ENCODE peak calls at places on chromosomes 13 and 19, in five cellular contexts. C, Y, G, O and R are unnamed samples. For H3K9me3, the result is how much of the 10 kb centered on the place peaks cover.

GRCh38 chr19:55137915-55138314 is 11.1 kb downstream of the TNNT1 start:
- DNase-seq in C (no peak), Y (no peak), G (no peak), O (no peak), R (no peak)

GRCh38 chr19:31257426-31258130 is 91.7 kb downstream of the TSHZ3 start:
- DNase-seq in C (no peak), Y (no peak), G (no peak), O (no peak), R (no peak)

GRCh38 chr19:18685597-18686164 is 2.2 kb downstream of the CRTC1 start:
- DNase-seq in C (no peak), Y (no peak), G (no peak), O (no peak), R (no peak)

GRCh38 chr19:46515879-46516350 is 20.2 kb upstream of the PNMA8B start:
- DNase-seq in C (peak), Y (no peak), G (no peak), O (peak), R (no peak)

GRCh38 chr19:3250675-3251074 is 26.2 kb downstream of the CELF5 start:
- DNase-seq in C (peak), Y (no peak), G (peak), O (no peak), R (no peak)

GRCh38 chr19:17948967-17949930 is 16.4 kb downstream of the CCDC124 start:
- DNase-seq in C (peak), Y (no peak), G (no peak), O (no peak), R (no peak)

GRCh38 chr19:35257113-35257461 is 8.3 kb downstream of the LSR start:
- DNase-seq in C (no peak), Y (no peak), G (peak), O (no peak), R (no peak)

GRCh38 chr19:15532779-15533521 is 24.6 kb downstream of the CYP4F22 start:
- DNase-seq in C (no peak), Y (no peak), G (no peak), O (no peak), R (no peak)

GRCh38 chr13:49985129-49985528 is 11.7 kb upstream of the TRIM13 start:
- DNase-seq in C (no peak), Y (peak), G (no peak), O (no peak), R (no peak)

GRCh38 chr19:343941-344624 is 513 bp downstream of the MIER2 start:
- DNase-seq in C (no peak), Y (no peak), G (no peak), O (no peak), R (peak)

GRCh38 chr19:29798783-29799182 is 13.0 kb upstream of the CCNE1 start:
- DNase-seq in C (no peak), Y (no peak), G (no peak), O (peak), R (peak)

GRCh38 chr19:10114651-10115391 is 3.3 kb downstream of the P2RY11 start:
- DNase-seq in C (no peak), Y (no peak), G (no peak), O (no peak), R (peak)

GRCh38 chr13:71118779-71119364 is 748.1 kb downstream of the DACH1 start:
- DNase-seq in C (no peak), Y (no peak), G (no peak), O (no peak), R (no peak)

GRCh38 chr13:46909037-46909436 is 12.2 kb upstream of the HTR2A start:
- DNase-seq in C (no peak), Y (no peak), G (no peak), O (peak), R (no peak)

GRCh38 chr19:48501961-48502719 is 9.5 kb downstream of the LMTK3 start:
- DNase-seq in C (peak), Y (peak), G (peak), O (no peak), R (no peak)

GRCh38 chr13:44758595-44759221 is 182.6 kb upstream of the TSC22D1 start:
- DNase-seq in C (no peak), Y (no peak), G (no peak), O (peak), R (no peak)

GRCh38 chr13:59203855-59204254 is 959.9 kb downstream of the DIAPH3 start:
- DNase-seq in C (no peak), Y (no peak), G (no peak), O (no peak), R (no peak)

GRCh38 chr13:76016799-76017198 is 380.7 kb downstream of the LMO7 start:
- DNase-seq in C (no peak), Y (no peak), G (no peak), O (no peak), R (no peak)

GRCh38 chr13:97889803-97890202 is 63.7 kb upstream of the IPO5 start:
- DNase-seq in C (no peak), Y (no peak), G (no peak), O (peak), R (no peak)

GRCh38 chr13:71303144-71303543 is 563.9 kb downstream of the DACH1 start:
- DNase-seq in C (no peak), Y (no peak), G (no peak), O (no peak), R (no peak)

GRCh38 chr19:37251308-37252229 is 33.6 kb downstream of the ZNF383 start:
- DNase-seq in C (no peak), Y (peak), G (peak), O (peak), R (peak)

GRCh38 chr19:16521715-16522289 is 20.4 kb downstream of the CHERP start:
- DNase-seq in C (no peak), Y (no peak), G (no peak), O (no peak), R (no peak)

GRCh38 chr13:79997244-79997643 is 343.7 kb downstream of the SPRY2 start:
- DNase-seq in C (no peak), Y (no peak), G (no peak), O (no peak), R (no peak)

GRCh38 chr19:50777830-50778303 is 7.6 kb downstream of the GPR32 start:
- DNase-seq in C (no peak), Y (no peak), G (no peak), O (no peak), R (no peak)

GRCh38 chr19:40974633-40975037 is 16.4 kb upstream of the CYP2B6 start:
- DNase-seq in C (peak), Y (peak), G (peak), O (peak), R (peak)

GRCh38 chr13:75226092-75226491 is 255.9 kb downstream of the TBC1D4 start:
- DNase-seq in C (no peak), Y (no peak), G (no peak), O (peak), R (no peak)

GRCh38 chr19:14091885-14092462 is 1.4 kb upstream of the SAMD1 start:
- DNase-seq in C (no peak), Y (no peak), G (peak), O (no peak), R (no peak)

GRCh38 chr13:109938255-109938936 is 152.0 kb upstream of the IRS2 start:
- DNase-seq in C (no peak), Y (no peak), G (no peak), O (peak), R (no peak)

GRCh38 chr13:27375686-27376326 is 48.6 kb upstream of the GTF3A start:
- DNase-seq in C (peak), Y (peak), G (peak), O (peak), R (peak)

GRCh38 chr19:18197306-18197705 is 4.3 kb downstream of the MPV17L2 start:
- DNase-seq in C (no peak), Y (no peak), G (no peak), O (no peak), R (no peak)

GRCh38 chr19:1266116-1266817 is 2.9 kb upstream of the CIRBP start:
- DNase-seq in C (peak), Y (peak), G (peak), O (peak), R (peak)

GRCh38 chr13:97849305-97849704 is 104.2 kb upstream of the IPO5 start:
- DNase-seq in C (no peak), Y (no peak), G (no peak), O (peak), R (no peak)

GRCh38 chr13:29491248-29491647 is 104.2 kb downstream of the SLC7A1 start:
- DNase-seq in C (no peak), Y (no peak), G (no peak), O (no peak), R (no peak)

GRCh38 chr13:80547885-80548284 is 207.0 kb upstream of the SPRY2 start:
- DNase-seq in C (no peak), Y (no peak), G (no peak), O (no peak), R (no peak)

GRCh38 chr19:42287017-42287825 is 14.7 kb upstream of the PRR19 start:
- DNase-seq in C (no peak), Y (no peak), G (no peak), O (no peak), R (peak)

GRCh38 chr19:40213251-40213793 is 4.9 kb downstream of the TTC9B start:
- DNase-seq in C (no peak), Y (no peak), G (no peak), O (no peak), R (no peak)

GRCh38 chr13:92390217-92390616 is 836.4 kb upstream of the GPC6 start:
- DNase-seq in C (no peak), Y (no peak), G (no peak), O (peak), R (no peak)

GRCh38 chr19:44254496-44254895 is 5.2 kb upstream of the ZNF233 start:
- DNase-seq in C (no peak), Y (no peak), G (no peak), O (no peak), R (no peak)
- H3K9me3 ChIP-seq in C (under half), Y (half or more), G (under half), O (under half), R (under half)

GRCh38 chr19:12260861-12261260 is 33.8 kb downstream of the ZNF44 start:
- DNase-seq in C (no peak), Y (no peak), G (no peak), O (no peak), R (no peak)
- H3K9me3 ChIP-seq in C (under half), Y (under half), G (under half), O (under half), R (under half)

DNA sequence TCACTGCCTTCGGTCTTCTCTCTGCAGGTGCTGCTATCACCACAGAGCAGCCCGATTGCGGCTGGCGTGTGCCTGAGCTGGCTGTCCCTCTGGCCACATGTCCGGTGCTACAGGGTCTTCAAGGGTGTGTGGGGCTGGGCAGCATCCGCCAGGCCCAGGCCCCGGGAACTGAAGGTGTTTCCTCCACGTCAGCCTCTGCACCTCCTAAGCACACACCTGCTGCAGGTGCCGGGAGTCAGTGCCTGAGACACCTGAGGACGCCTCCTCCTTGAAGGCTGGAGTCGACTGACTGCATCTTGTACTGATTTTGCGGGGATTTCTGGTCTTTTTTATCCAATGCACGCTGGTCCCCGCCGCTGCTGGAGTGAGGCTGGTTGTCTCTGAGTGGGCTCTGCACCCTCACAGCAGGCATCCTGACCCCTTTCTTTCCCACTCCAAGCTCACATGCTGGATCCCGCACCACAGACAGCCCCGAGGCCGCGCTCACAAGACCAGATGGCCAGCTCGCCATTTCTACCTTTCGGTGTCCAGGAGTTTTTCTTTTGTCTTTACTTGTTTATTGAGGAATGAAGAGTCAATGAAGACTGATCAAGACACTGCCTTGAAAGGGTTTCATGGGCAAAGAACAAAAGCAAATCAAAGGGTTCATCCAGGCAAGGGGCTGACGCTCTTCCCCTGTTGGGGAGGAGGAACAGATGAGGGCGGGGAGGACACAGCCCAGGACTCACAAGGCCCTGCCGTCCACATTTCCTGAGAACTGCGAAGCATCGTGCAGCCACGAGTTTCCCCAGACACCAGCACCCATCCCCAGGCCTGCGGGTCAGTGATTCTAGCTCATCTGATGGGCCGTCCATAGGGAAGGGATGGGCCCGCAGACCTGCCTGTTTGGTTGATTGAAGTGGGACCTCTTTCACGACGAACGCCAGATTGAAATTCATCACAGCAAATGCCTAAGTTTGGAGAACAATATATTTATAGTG is 203.8 kb upstream of the SOX1 start:
- DNase-seq in C (no peak), Y (no peak), G (no peak), O (no peak), R (no peak)
- H3K9me3 ChIP-seq in C (under half), Y (under half), G (under half), O (under half), R (under half)

GRCh38 chr19:22832031-22832762 is at the start of gene ZNF723:
- DNase-seq in C (no peak), Y (no peak), G (no peak), O (no peak), R (no peak)
- H3K9me3 ChIP-seq in C (under half), Y (half or more), G (under half), O (under half), R (under half)

DNA sequence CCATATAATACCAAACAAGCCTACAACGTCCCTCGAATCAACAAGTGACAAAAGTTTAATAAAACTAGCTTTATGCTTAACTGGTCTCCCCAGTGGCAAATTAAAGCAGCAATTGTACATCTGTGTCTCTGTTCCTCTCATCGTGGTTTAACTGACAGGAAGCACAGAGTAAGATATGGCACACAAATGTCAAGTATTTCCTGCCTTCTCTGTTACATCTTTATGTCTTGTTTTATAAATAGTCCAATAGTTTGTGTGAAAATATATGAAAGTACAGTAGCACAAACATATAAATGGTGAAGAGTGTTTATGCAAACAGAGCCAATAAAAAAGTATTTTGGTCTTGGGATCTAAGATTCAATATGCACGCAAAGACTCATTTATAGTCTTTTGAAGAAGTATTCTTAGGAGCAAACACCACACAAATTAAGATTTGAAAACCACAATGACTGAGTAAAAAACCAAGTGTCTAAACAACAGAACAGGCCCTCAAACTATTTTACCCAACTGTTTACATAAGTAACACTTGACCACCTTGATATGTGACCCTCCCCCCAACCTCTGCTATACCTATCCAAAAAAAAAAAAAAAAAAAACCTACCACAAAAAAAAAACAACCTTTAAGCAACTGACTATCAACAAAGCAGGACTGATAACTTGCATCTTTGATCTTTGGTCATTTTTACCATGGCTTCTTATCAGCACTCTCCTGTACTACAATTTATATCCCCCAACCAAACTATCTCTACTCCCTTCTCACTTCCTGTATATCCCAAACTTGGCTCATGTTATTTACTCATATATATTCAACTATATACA is 14.0 kb downstream of the ELF1 start:
- DNase-seq in C (peak), Y (no peak), G (no peak), O (no peak), R (no peak)
- H3K9me3 ChIP-seq in C (under half), Y (under half), G (under half), O (under half), R (under half)

DNA sequence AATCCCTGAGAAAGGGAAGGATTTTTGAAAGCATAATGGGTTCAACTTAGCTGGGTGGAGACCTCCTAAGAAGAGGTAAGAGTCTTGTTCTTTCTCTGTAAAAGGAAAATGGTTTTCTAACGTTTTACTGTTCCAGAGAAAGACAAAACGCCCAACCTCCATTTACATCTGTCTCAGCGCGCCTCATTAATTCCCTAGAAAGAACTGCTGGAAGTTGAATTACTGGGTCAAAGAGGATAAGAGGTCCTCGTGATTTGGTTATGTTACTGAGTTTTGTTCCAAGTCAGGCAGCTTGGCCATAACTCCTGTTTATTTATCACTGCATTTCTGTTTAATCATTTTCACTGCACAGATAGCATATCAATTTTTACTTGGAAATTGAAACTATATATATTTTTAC is 112.9 kb upstream of the PEG3 start:
- DNase-seq in C (no peak), Y (no peak), G (no peak), O (no peak), R (no peak)
- H3K9me3 ChIP-seq in C (under half), Y (under half), G (under half), O (under half), R (under half)

GRCh38 chr13:19172647-19173030 is 9.0 kb downstream of the TUBA3C start:
- DNase-seq in C (no peak), Y (no peak), G (no peak), O (no peak), R (no peak)
- H3K9me3 ChIP-seq in C (under half), Y (under half), G (under half), O (under half), R (under half)

DNA sequence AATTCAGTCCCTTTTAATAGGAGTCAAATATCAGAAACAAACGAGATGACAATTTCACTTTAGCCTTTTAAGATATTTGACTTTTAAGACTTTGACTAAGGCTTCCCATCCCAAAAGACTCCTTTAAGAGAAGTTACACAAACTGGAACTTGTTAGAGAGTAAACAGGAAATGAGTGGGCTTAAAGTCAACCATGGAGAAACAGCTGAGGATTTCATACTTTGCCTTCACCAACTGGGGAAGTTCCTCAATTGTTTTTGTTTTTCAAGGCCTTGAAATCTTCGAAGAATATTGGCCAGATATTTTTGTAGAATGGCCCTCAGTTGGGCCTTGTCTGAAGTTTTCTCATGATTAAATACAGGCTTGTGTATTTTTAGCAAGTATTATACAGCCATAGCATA is 227.3 kb downstream of the POU4F1 start:
- DNase-seq in C (no peak), Y (no peak), G (no peak), O (no peak), R (no peak)
- H3K9me3 ChIP-seq in C (under half), Y (under half), G (under half), O (under half), R (under half)